ENCODE peak calls at places on chromosomes 16 and 17, in seven cellular contexts. One of them, this sample, is unnamed. For H3K4me1, the result is how much of the 10 kb centered on the place peaks cover.

GRCh38 chr17:41647940-41648410 is 23.6 kb upstream of the KRT17 start:
- DNase-seq in GM23248: peak
- DNase-seq in PC-3: peak
- DNase-seq in hepatocyte: peak
- DNase-seq in GM23338: peak
- DNase-seq in HCT116: peak
- DNase-seq in MM.1S: peak
- DNase-seq in this sample: peak

GRCh38 chr16:67664258-67664657 is 2.3 kb downstream of the ENKD1 start:
- DNase-seq in GM23248: no peak
- DNase-seq in PC-3: no peak
- DNase-seq in hepatocyte: no peak
- DNase-seq in GM23338: no peak
- DNase-seq in HCT116: no peak
- DNase-seq in MM.1S: no peak
- DNase-seq in this sample: no peak

GRCh38 chr17:50064253-50064991 is 8.5 kb downstream of the ITGA3 start:
- DNase-seq in GM23248: peak
- DNase-seq in PC-3: peak
- DNase-seq in hepatocyte: peak
- DNase-seq in GM23338: peak
- DNase-seq in HCT116: peak
- DNase-seq in MM.1S: no peak
- DNase-seq in this sample: no peak

GRCh38 chr17:7586673-7587419 is 3.0 kb downstream of the SOX15 start:
- DNase-seq in GM23248: no peak
- DNase-seq in PC-3: peak
- DNase-seq in hepatocyte: peak
- DNase-seq in GM23338: peak
- DNase-seq in HCT116: peak
- DNase-seq in MM.1S: no peak
- DNase-seq in this sample: no peak

GRCh38 chr16:58366247-58367031 is 25.8 kb upstream of the GINS3 start:
- DNase-seq in GM23248: peak
- DNase-seq in PC-3: peak
- DNase-seq in hepatocyte: peak
- DNase-seq in GM23338: no peak
- DNase-seq in HCT116: no peak
- DNase-seq in MM.1S: no peak
- DNase-seq in this sample: no peak

GRCh38 chr17:77465358-77466041 is 324.7 kb downstream of the SEC14L1 start:
- DNase-seq in GM23248: peak
- DNase-seq in PC-3: peak
- DNase-seq in hepatocyte: peak
- DNase-seq in GM23338: peak
- DNase-seq in HCT116: no peak
- DNase-seq in MM.1S: peak
- DNase-seq in this sample: peak

GRCh38 chr17:40699359-40699758 is 4.2 kb downstream of the KRT24 start:
- DNase-seq in GM23248: no peak
- DNase-seq in PC-3: no peak
- DNase-seq in hepatocyte: peak
- DNase-seq in GM23338: no peak
- DNase-seq in HCT116: no peak
- DNase-seq in MM.1S: no peak
- DNase-seq in this sample: no peak

GRCh38 chr17:14143678-14144077 is 74.4 kb downstream of the COX10 start:
- DNase-seq in GM23248: peak
- DNase-seq in PC-3: no peak
- DNase-seq in hepatocyte: no peak
- DNase-seq in GM23338: no peak
- DNase-seq in HCT116: no peak
- DNase-seq in MM.1S: no peak
- DNase-seq in this sample: no peak

GRCh38 chr16:64392456-64392855 is 729.4 kb downstream of the CDH11 start:
- DNase-seq in GM23248: no peak
- DNase-seq in PC-3: no peak
- DNase-seq in hepatocyte: no peak
- DNase-seq in GM23338: no peak
- DNase-seq in HCT116: no peak
- DNase-seq in MM.1S: no peak
- DNase-seq in this sample: no peak

GRCh38 chr17:2171725-2172446 is 117.0 kb downstream of the HIC1 start:
- DNase-seq in GM23248: peak
- DNase-seq in PC-3: peak
- DNase-seq in hepatocyte: peak
- DNase-seq in GM23338: peak
- DNase-seq in HCT116: no peak
- DNase-seq in MM.1S: no peak
- DNase-seq in this sample: no peak

GRCh38 chr16:77298638-77299360 is 99.6 kb downstream of the SYCE1L start:
- DNase-seq in GM23248: peak
- DNase-seq in PC-3: peak
- DNase-seq in hepatocyte: peak
- DNase-seq in GM23338: no peak
- DNase-seq in HCT116: no peak
- DNase-seq in MM.1S: no peak
- DNase-seq in this sample: no peak
- TF ChIP-seq EZH2phosphoT487 in GM23248: peak
- TF ChIP-seq EZH2phosphoT487 in PC-3: no peak
- TF ChIP-seq EZH2phosphoT487 in hepatocyte: no peak
- TF ChIP-seq EZH2phosphoT487 in GM23338: no peak
- TF ChIP-seq EZH2phosphoT487 in HCT116: no peak
- TF ChIP-seq EZH2phosphoT487 in MM.1S: no peak
- TF ChIP-seq EZH2phosphoT487 in this sample: no peak

GRCh38 chr16:70410736-70411135 is 28.2 kb downstream of the ST3GAL2 start:
- DNase-seq in GM23248: no peak
- DNase-seq in PC-3: no peak
- DNase-seq in hepatocyte: no peak
- DNase-seq in GM23338: no peak
- DNase-seq in HCT116: no peak
- DNase-seq in MM.1S: no peak
- DNase-seq in this sample: no peak
- TF ChIP-seq EZH2 in GM23248: no peak
- TF ChIP-seq EZH2 in PC-3: no peak
- TF ChIP-seq EZH2 in hepatocyte: no peak
- TF ChIP-seq EZH2 in GM23338: no peak
- TF ChIP-seq EZH2 in HCT116: no peak
- TF ChIP-seq EZH2 in MM.1S: no peak
- TF ChIP-seq EZH2 in this sample: no peak

GRCh38 chr17:57494446-57494845 is 238.1 kb downstream of the MSI2 start:
- DNase-seq in GM23248: no peak
- DNase-seq in PC-3: no peak
- DNase-seq in hepatocyte: no peak
- DNase-seq in GM23338: no peak
- DNase-seq in HCT116: no peak
- DNase-seq in MM.1S: no peak
- DNase-seq in this sample: no peak
- H3K4me1 ChIP-seq in GM23248: under half
- H3K4me1 ChIP-seq in PC-3: under half
- H3K4me1 ChIP-seq in hepatocyte: under half
- H3K4me1 ChIP-seq in GM23338: under half
- H3K4me1 ChIP-seq in HCT116: under half
- H3K4me1 ChIP-seq in MM.1S: under half
- H3K4me1 ChIP-seq in this sample: under half

GRCh38 chr17:33875973-33876372 is 379.1 kb upstream of the CCL2 start:
- DNase-seq in GM23248: no peak
- DNase-seq in PC-3: no peak
- DNase-seq in hepatocyte: no peak
- DNase-seq in GM23338: no peak
- DNase-seq in HCT116: no peak
- DNase-seq in MM.1S: no peak
- DNase-seq in this sample: no peak

GRCh38 chr17:33868899-33869298 is 386.2 kb upstream of the CCL2 start:
- DNase-seq in GM23248: no peak
- DNase-seq in PC-3: no peak
- DNase-seq in hepatocyte: no peak
- DNase-seq in GM23338: no peak
- DNase-seq in HCT116: no peak
- DNase-seq in MM.1S: no peak
- DNase-seq in this sample: no peak

GRCh38 chr17:33874617-33875060 is 380.4 kb upstream of the CCL2 start:
- DNase-seq in GM23248: no peak
- DNase-seq in PC-3: no peak
- DNase-seq in hepatocyte: no peak
- DNase-seq in GM23338: peak
- DNase-seq in HCT116: no peak
- DNase-seq in MM.1S: no peak
- DNase-seq in this sample: no peak

GRCh38 chr17:33873218-33873617 is 381.9 kb upstream of the CCL2 start:
- DNase-seq in GM23248: peak
- DNase-seq in PC-3: no peak
- DNase-seq in hepatocyte: no peak
- DNase-seq in GM23338: no peak
- DNase-seq in HCT116: no peak
- DNase-seq in MM.1S: no peak
- DNase-seq in this sample: no peak

DNA sequence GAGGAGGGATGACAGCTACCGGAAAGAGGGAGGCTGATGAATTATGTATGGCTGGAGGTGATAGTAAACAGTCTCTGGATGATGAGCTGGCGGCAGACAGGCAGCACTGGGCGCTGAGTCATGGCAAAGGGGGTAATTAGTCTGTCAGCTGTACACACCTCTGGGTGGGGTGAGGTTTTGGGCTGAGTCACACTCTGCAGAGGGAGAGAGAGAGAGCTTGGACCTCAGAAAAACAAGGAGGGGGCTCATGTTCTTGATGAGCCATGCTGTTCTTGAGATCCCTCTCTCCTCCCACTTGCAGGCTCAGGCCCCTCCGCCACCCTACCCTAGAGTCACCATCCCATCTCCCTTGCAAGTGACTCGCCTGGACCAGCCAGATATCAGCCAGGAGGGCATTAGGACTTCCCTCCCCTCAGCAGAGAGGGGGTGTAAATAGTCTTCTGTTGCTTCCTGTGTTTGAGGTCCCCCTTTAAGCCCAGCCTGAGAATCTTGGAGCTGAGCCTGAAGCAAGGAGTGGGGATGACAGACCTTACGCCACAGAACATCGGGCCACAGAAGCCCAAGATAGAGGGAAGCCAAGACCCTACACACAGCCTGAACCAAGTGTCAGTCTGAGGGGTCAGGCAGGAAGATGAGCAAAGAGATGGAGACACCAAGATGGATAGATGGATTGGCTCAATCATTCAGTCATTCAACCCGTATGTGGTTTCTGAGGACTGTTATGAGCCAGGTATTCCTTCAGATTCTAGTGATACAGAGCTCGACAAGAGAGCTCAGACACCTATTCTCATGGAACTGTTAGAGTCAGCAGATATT is 383.2 kb upstream of the CCL2 start:
- DNase-seq in GM23248: peak
- DNase-seq in PC-3: peak
- DNase-seq in hepatocyte: peak
- DNase-seq in GM23338: no peak
- DNase-seq in HCT116: no peak
- DNase-seq in MM.1S: no peak
- DNase-seq in this sample: no peak
- TF ChIP-seq EZH2phosphoT487 in GM23248: no peak
- TF ChIP-seq EZH2phosphoT487 in PC-3: no peak
- TF ChIP-seq EZH2phosphoT487 in hepatocyte: no peak
- TF ChIP-seq EZH2phosphoT487 in GM23338: no peak
- TF ChIP-seq EZH2phosphoT487 in HCT116: no peak
- TF ChIP-seq EZH2phosphoT487 in MM.1S: no peak
- TF ChIP-seq EZH2phosphoT487 in this sample: no peak

DNA sequence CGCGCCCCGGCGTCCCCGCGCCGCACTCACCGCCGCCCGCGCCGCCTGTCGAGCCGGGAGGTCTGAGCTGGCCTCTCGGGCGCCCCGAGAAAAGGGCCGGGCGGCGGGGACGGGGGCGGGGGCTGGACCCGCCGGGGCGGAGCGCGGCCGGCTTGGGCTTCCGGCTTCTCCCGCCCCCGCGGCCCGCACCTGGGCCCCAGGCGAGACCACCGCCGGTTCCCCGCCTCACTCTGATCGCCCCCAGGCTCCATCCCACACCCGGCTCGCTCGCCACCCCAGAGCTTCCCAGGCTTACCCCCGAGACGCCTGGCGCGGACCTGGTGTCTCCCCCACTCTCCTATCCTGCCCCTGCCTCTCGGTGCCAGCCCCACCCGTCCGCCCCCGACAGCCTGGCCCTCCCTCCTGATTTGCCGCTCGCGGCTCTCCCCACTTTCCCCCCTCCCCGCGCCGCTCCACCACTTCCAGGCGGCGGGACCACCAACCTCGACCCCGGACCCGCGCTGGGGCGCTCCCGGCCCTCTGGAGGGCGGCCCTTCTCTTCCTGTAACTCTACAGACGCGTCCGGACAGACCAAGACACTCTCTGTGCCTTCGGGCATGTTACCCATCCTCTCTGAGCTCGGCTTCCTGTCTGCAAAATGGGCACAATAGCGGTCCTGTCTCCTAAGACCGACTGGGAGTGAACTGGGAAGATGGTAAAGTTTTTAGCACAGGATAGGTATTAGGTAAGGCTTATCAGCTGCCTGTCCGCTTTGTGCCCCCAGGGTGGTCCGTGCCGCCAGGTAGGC is at the start of gene LITAF:
- DNase-seq in GM23248: peak
- DNase-seq in PC-3: peak
- DNase-seq in hepatocyte: peak
- DNase-seq in GM23338: peak
- DNase-seq in HCT116: no peak
- DNase-seq in MM.1S: peak
- DNase-seq in this sample: peak
- TF ChIP-seq EZH2 in GM23248: no peak
- TF ChIP-seq EZH2 in PC-3: no peak
- TF ChIP-seq EZH2 in hepatocyte: no peak
- TF ChIP-seq EZH2 in GM23338: no peak
- TF ChIP-seq EZH2 in HCT116: no peak
- TF ChIP-seq EZH2 in MM.1S: no peak
- TF ChIP-seq EZH2 in this sample: no peak

DNA sequence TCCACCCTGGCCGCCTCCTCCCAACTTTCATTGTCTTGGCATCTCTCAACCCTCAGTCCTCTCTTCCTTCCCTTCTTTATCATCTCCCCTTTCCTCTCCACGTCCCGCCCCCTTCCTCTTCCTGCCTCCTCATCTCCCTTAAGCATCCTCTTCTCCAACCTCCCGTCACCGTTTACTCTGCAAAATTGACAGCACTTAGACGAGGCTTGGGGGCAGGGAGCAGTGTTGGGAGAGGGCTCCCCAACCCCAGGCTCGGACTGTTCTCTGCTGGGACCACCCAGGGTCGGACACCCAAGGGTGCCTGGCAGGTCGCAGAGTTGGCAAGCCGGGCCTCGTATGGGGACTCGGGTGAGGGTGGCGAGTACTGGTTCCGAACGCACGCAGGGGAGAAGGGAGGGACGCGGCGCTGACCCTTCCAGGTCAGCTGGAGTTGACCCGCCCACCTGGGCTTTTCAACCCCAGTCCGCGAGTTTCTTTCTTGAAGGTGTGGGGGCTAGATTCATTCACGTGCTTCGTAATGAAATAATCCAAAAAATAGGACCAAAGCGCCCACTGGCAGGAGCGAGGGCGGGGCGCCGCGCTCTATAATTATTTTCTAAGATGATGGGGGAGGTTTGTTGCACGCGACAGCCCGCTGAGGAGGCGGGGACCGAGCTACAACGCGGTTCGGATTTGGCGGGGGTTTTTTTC is 775 bp upstream of the PAGR1 start:
- DNase-seq in GM23248: peak
- DNase-seq in PC-3: no peak
- DNase-seq in hepatocyte: peak
- DNase-seq in GM23338: peak
- DNase-seq in HCT116: no peak
- DNase-seq in MM.1S: no peak
- DNase-seq in this sample: peak
- H3K4me1 ChIP-seq in GM23248: under half
- H3K4me1 ChIP-seq in PC-3: under half
- H3K4me1 ChIP-seq in hepatocyte: under half
- H3K4me1 ChIP-seq in GM23338: half or more
- H3K4me1 ChIP-seq in HCT116: under half
- H3K4me1 ChIP-seq in MM.1S: under half
- H3K4me1 ChIP-seq in this sample: under half

This sample was measured in neural progenitor cell.